ENCODE peak calls at places on chromosomes 11 and 22, in nine cellular contexts. I, B, G, C, P, Q, R, S and X are unnamed samples.

GRCh38 chr22:40747361-40747760 is 68.1 kb downstream of the MCHR1 start:
- DNase-seq in B (no peak), R (no peak), P (no peak), I (no peak), S (no peak), C (no peak), Q (no peak), G (no peak), X (no peak)

GRCh38 chr22:16963189-16963945 is 44.7 kb downstream of the GAB4 start:
- DNase-seq in P (no peak), B (no peak), I (no peak), G (no peak), Q (no peak), C (no peak), S (no peak), R (no peak), X (no peak)

GRCh38 chr11:111302298-111302697 is 4.0 kb downstream of the POU2AF3 start:
- DNase-seq in I (no peak), R (no peak), C (no peak), P (no peak), Q (no peak), B (no peak), S (no peak), G (no peak), X (no peak)

GRCh38 chr11:109765709-109766311 is 327.4 kb upstream of the ZC3H12C start:
- DNase-seq in G (no peak), B (no peak), R (no peak), S (no peak), I (no peak), C (no peak), Q (no peak), P (no peak), X (no peak)

GRCh38 chr11:130431806-130432205 is 3.4 kb upstream of the ADAMTS8 start:
- DNase-seq in G (peak), R (no peak), P (no peak), Q (no peak), I (no peak), S (no peak), B (no peak), C (no peak), X (no peak)

GRCh38 chr11:91170711-91171110 is 947.9 kb upstream of the CHORDC1 start:
- DNase-seq in C (no peak), P (no peak), B (no peak), I (no peak), R (no peak), G (peak), S (no peak), Q (no peak), X (no peak)

GRCh38 chr11:27860811-27861210 is 160.6 kb upstream of the BDNF start:
- DNase-seq in C (no peak), I (no peak), G (no peak), P (no peak), S (no peak), Q (no peak), R (no peak), B (no peak), X (no peak)

GRCh38 chr11:35014352-35014751 is 97.9 kb downstream of the PDHX start:
- DNase-seq in S (no peak), G (peak), C (no peak), P (no peak), B (no peak), R (no peak), I (no peak), Q (no peak), X (no peak)

DNA sequence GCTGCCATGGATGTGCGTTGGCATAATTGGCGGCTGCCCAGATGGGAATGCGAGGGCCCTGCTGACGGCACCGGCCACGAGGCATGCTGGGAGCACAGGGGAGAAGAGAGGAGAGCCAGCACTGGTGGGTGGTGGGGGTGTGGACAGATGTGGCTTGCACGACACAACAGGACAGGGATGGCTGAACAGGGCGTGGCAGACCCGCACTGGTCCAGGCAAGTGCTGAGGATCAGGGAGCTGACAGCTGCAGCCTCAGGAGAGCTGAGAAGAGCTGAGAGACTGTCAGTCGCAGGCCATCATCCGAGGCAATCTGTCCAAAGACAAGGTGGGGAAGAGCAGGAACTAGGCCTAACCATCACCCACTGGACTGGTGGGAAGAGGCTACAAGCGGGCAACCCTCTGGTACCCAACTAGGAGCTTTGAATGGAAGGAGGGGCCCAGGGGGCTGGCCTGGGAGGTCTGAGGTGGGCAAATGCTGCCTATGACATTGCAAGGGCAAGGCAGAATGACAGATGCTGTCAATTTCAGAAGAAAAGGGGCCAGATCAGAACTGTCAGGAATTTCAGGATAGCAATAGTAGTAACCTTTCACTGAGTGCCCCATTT is 2.4 kb downstream of the GNB1L start:
- DNase-seq in G (no peak), R (no peak), B (no peak), C (no peak), I (peak), P (no peak), S (peak), Q (no peak), X (no peak)
- H3K27ac ChIP-seq in G (no peak), R (no peak), B (no peak), C (no peak), I (no peak), P (no peak), S (no peak), Q (no peak), X (no peak)

DNA sequence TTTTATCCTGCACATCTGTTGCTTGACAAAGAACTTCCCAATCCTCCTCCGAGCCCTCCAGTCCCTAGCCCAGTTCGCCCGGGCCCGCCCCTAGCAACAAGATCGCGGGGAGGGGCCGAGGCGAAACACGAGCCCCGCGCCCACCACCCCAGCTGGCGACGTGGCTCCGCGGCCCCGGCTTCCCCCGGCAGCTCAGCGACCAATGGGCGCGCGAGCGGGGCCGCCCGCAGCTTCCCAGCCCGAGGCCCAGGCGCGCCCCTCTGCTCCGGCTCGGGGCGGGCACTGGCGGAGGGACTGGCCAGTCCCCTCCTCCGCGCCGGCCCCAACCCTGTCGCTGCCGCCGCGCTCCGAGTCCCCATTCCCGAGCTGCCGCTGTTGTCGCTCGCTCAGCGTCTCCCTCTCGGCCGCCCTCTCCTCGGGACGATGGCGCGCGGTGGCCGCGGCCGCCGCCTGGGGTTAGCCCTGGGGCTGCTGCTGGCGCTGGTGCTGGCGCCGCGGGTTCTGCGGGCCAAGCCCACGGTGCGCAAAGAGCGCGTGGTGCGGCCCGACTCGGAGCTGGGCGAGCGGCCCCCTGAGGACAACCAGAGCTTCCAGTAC is at the start of gene RCN1:
- DNase-seq in G (peak), P (peak), R (peak), B (peak), I (peak), C (peak), S (peak), Q (peak), X (peak)
- TF ChIP-seq POLR2A in G (peak), P (no peak), R (no peak), B (peak), I (no peak), C (peak), S (no peak), Q (no peak), X (peak)

GRCh38 chr22:19717691-19718254 is 3.5 kb downstream of the SEPTIN5 start:
- DNase-seq in C (peak), S (peak), B (peak), G (peak), Q (peak), P (peak), I (peak), R (peak), X (peak)

GRCh38 chr22:19717181-19717580 is 2.9 kb downstream of the SEPTIN5 start:
- DNase-seq in B (no peak), P (no peak), S (no peak), Q (no peak), I (no peak), R (no peak), G (no peak), C (no peak), X (no peak)

GRCh38 chr22:19719488-19720021 is 3.8 kb upstream of the GP1BB start:
- DNase-seq in R (no peak), S (no peak), Q (no peak), I (no peak), C (no peak), B (no peak), P (no peak), G (no peak), X (no peak)

GRCh38 chr22:19719055-19719482 is 4.3 kb upstream of the GP1BB start:
- DNase-seq in S (no peak), C (no peak), P (no peak), Q (no peak), B (peak), G (no peak), R (no peak), I (no peak), X (no peak)

DNA sequence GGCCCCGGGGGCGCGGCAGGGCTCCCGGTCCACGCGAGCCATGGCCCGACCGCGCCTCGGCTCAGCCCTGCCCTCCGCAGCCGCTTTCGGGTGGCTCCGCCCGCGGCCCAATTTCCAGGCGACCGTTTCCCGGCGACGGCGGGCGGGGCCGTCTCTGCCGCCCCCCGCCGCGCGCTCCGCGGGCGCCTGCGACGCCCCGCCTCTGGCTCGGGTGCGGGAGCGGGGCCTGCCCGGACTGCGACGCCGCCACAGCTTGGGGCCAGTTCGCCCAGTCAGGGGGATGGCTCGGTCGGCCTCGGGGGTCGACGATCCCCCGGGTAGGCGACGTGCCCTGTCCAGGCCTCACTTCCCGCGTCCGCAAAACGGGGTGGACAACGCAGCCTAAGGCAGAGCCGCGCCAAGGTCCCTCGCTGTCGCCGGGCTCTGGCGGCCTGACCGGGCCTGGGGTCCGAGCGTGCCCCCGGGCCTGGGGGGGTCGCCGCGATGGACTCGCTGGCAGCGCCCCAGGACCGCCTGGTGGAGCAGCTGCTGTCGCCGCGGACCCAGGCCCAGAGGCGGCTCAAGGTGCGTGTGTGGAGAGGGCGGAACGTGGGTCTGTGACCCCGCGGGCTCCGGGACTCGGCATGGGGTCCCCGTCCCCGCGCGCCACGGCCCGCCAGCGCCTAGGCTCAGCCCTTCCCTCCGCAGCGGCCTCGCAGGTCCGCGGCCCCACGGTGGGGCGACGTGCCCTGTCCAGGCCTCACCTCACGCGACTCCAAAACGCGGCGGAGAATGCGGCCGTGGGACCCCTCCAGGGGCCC is 4.2 kb downstream of the SEPTIN5 start:
- DNase-seq in G (no peak), R (no peak), C (no peak), P (no peak), Q (no peak), B (no peak), S (no peak), I (no peak), X (no peak)
- H3K27ac ChIP-seq in G (peak), R (peak), C (peak), P (no peak), Q (no peak), B (peak), S (peak), I (peak), X (no peak)

GRCh38 chr11:88410636-88411035 is 73.1 kb upstream of the CTSC start:
- DNase-seq in Q (no peak), I (no peak), R (no peak), P (no peak), C (no peak), S (no peak), G (no peak), B (no peak), X (no peak)
- TF ChIP-seq POLR2A in Q (no peak), I (no peak), R (no peak), P (no peak), C (no peak), S (no peak), G (no peak), B (no peak), X (no peak)